ENCODE peak calls at places on chromosomes 2 and 18, in nine cellular contexts. Q is RWPE1, F is GM23338, G is WTC11, I is kidney epithelial cell, N is neural crest cell, P is HCT116, Y is thoracic aorta, T is stomach. S is an unnamed sample.

GRCh38 chr2:111135910-111136297 is 15.2 kb downstream of the BCL2L11 start:
- DNase-seq in Q (no peak), F (peak; percentile 53), G (peak; percentile 55), I (no peak), N (no peak), P (no peak), Y (no peak), T (no peak), S (no peak)

GRCh38 chr2:191714925-191715324 is 37.0 kb downstream of the NABP1 start:
- DNase-seq in Q (no peak), F (no peak), G (no peak), I (no peak), N (no peak), P (no peak), Y (no peak), T (no peak), S (no peak)

GRCh38 chr2:43948370-43948769 is 47.4 kb downstream of the LRPPRC start:
- DNase-seq in Q (no peak), F (no peak), G (no peak), I (no peak), N (no peak), P (no peak), Y (no peak), T (no peak), S (no peak)

GRCh38 chr2:70697603-70698383 is 70.2 kb downstream of the ADD2 start:
- DNase-seq in Q (no peak), F (no peak), G (no peak), I (no peak), N (no peak), P (no peak), Y (no peak), T (peak; percentile 17), S (peak; percentile 28)

GRCh38 chr2:22807876-22808275 is 577.1 kb upstream of the KLHL29 start:
- DNase-seq in Q (no peak), F (no peak), G (no peak), I (no peak), N (no peak), P (no peak), Y (no peak), T (no peak), S (no peak)

GRCh38 chr2:201797175-201797840 is 9.0 kb upstream of the CDK15 start:
- DNase-seq in Q (no peak), F (no peak), G (no peak), I (peak; percentile 66), N (no peak), P (no peak), Y (no peak), T (no peak), S (no peak)

GRCh38 chr18:54828290-54828871 is at the start of gene RAB27B:
- DNase-seq in Q (peak; percentile 69), F (peak; percentile 92), G (peak; percentile 80), I (peak; percentile 86), N (peak; percentile 48), P (peak; percentile 75), Y (no peak), T (peak; percentile 88), S (peak; percentile 78)

GRCh38 chr2:210399440-210400041 is 77.0 kb downstream of the LANCL1 start:
- DNase-seq in Q (no peak), F (no peak), G (no peak), I (no peak), N (no peak), P (peak; percentile 4), Y (no peak), T (no peak), S (no peak)

GRCh38 chr2:131042161-131042775 is 51.0 kb downstream of the FAM168B start:
- DNase-seq in Q (no peak), F (no peak), G (no peak), I (no peak), N (no peak), P (no peak), Y (no peak), T (no peak), S (no peak)

GRCh38 chr2:143600136-143600535 is 470.9 kb downstream of the ARHGAP15 start:
- DNase-seq in Q (no peak), F (no peak), G (no peak), I (no peak), N (no peak), P (no peak), Y (no peak), T (no peak), S (no peak)

GRCh38 chr2:37809931-37810570 is 115.0 kb upstream of the RMDN2 start:
- DNase-seq in Q (no peak), F (no peak), G (no peak), I (no peak), N (no peak), P (no peak), Y (no peak), T (no peak), S (no peak)

GRCh38 chr2:40734797-40735196 is 282.9 kb upstream of the SLC8A1 start:
- DNase-seq in Q (no peak), F (no peak), G (no peak), I (no peak), N (no peak), P (no peak), Y (no peak), T (no peak), S (no peak)

GRCh38 chr18:63025251-63025710 is 294.3 kb downstream of the BCL2 start:
- DNase-seq in Q (peak; percentile 9), F (peak; percentile 82), G (peak; percentile 57), I (no peak), N (no peak), P (no peak), Y (no peak), T (no peak), S (no peak)

GRCh38 chr2:1856481-1856880 is 112.2 kb upstream of the PXDN start:
- DNase-seq in Q (no peak), F (no peak), G (no peak), I (no peak), N (no peak), P (no peak), Y (no peak), T (no peak), S (no peak)
- TF ChIP-seq CTCF in Q (no peak), F (no peak), G (no peak), I (no peak), N (no peak), P (no peak), Y (no peak), T (no peak), S (no peak)

GRCh38 chr18:44411277-44411900 is 269.3 kb upstream of the SETBP1 start:
- DNase-seq in Q (no peak), F (no peak), G (no peak), I (no peak), N (no peak), P (no peak), Y (no peak), T (no peak), S (no peak)

GRCh38 chr18:44410740-44411139 is 269.9 kb upstream of the SETBP1 start:
- DNase-seq in Q (no peak), F (no peak), G (no peak), I (no peak), N (no peak), P (no peak), Y (no peak), T (no peak), S (no peak)

GRCh38 chr18:44411971-44412370 is 268.7 kb upstream of the SETBP1 start:
- DNase-seq in Q (no peak), F (no peak), G (no peak), I (no peak), N (no peak), P (no peak), Y (no peak), T (no peak), S (no peak)

GRCh38 chr18:44409071-44409470 is 271.6 kb upstream of the SETBP1 start:
- DNase-seq in Q (no peak), F (no peak), G (no peak), I (no peak), N (no peak), P (no peak), Y (no peak), T (no peak), S (no peak)

GRCh38 chr18:44409524-44409923 is 271.2 kb upstream of the SETBP1 start:
- DNase-seq in Q (peak; percentile 13), F (no peak), G (no peak), I (no peak), N (no peak), P (no peak), Y (no peak), T (no peak), S (no peak)
- TF ChIP-seq CTCF in Q (no peak), F (no peak), G (no peak), I (no peak), N (no peak), P (no peak), Y (no peak), T (no peak), S (no peak)

DNA sequence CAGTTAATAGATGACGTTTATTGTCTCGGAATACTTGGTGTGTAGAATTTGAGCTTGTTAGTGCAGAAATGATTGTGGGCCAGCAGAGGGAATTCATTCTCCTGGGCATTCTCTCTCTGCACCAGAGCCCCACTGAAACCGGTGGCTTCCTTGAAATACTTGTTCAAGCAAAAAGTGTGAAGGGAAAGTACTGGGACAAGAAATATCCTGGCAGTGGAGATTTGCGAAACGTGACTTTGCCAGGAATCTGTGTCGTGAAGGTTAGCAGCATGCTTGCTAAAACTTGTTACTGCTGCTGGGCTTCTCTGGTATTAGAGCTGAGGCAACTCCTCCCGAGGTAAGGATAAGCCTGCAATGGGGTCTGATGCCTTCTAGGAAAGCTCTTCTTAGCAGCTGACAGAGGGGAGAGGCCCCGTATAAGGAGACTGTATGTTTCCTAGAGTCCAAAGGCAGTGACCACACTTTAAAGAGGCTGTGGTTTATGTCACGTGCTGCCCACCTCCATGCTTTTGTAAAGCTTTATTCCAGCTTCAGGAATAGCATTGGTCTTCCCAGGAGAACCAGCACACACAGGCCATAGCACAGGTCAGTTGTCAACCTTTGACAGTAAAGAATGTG is 2.1 kb downstream of the ITGA6 start:
- DNase-seq in Q (no peak), F (no peak), G (no peak), I (no peak), N (no peak), P (no peak), Y (no peak), T (no peak), S (no peak)
- TF ChIP-seq CTCF in Q (no peak), F (no peak), G (no peak), I (peak; percentile 41), N (peak; percentile 36), P (no peak), Y (no peak), T (no peak), S (no peak)

GRCh38 chr2:136070913-136071312 is 47.0 kb downstream of the CXCR4 start:
- DNase-seq in Q (no peak), F (no peak), G (no peak), I (no peak), N (no peak), P (no peak), Y (no peak), T (no peak), S (no peak)

GRCh38 chr2:136072616-136073015 is 45.3 kb downstream of the CXCR4 start:
- DNase-seq in Q (no peak), F (no peak), G (no peak), I (no peak), N (no peak), P (no peak), Y (no peak), T (no peak), S (no peak)

GRCh38 chr2:136077138-136077537 is 40.8 kb downstream of the CXCR4 start:
- DNase-seq in Q (no peak), F (no peak), G (no peak), I (no peak), N (no peak), P (no peak), Y (no peak), T (no peak), S (no peak)

GRCh38 chr2:136080114-136080513 is 37.8 kb downstream of the CXCR4 start:
- DNase-seq in Q (no peak), F (no peak), G (no peak), I (no peak), N (no peak), P (no peak), Y (no peak), T (no peak), S (no peak)

GRCh38 chr2:136075466-136075865 is 42.5 kb downstream of the CXCR4 start:
- DNase-seq in Q (no peak), F (no peak), G (no peak), I (peak; percentile 39), N (no peak), P (no peak), Y (no peak), T (no peak), S (no peak)
- TF ChIP-seq CTCF in Q (no peak), F (peak; percentile 15), G (no peak), I (peak; percentile 32), N (no peak), P (no peak), Y (no peak), T (no peak), S (no peak)

S was measured in right lobe of liver.